ENCODE peak calls at places on chromosomes 6 and 20, in seven cellular contexts. C is CD8-positive, alpha-beta T cell; P is breast epithelium; B is brain microvascular endothelial cell; A is PC-3; N is tibial artery; Z is neural crest cell. Q is an unnamed sample.

GRCh38 chr6:88238065-88238464 is 71.9 kb upstream of the CNR1 start:
- DNase-seq in C (no peak), P (no peak), B (peak; percentile 12), A (peak; percentile 19), N (no peak), Z (no peak), Q (no peak)

GRCh38 chr20:49595811-49596545 is 28.0 kb upstream of the PTGIS start:
- DNase-seq in C (no peak), P (no peak), B (peak; percentile 64), A (no peak), N (peak; percentile 65), Z (no peak), Q (no peak)

GRCh38 chr6:42278131-42278853 is 60.6 kb upstream of the MRPS10 start:
- DNase-seq in C (peak; percentile 75), P (no peak), B (no peak), A (no peak), N (no peak), Z (no peak), Q (no peak)

GRCh38 chr6:19408331-19408730 is 428.8 kb upstream of the ID4 start:
- DNase-seq in C (no peak), P (no peak), B (peak; percentile 34), A (peak; percentile 17), N (no peak), Z (no peak), Q (no peak)

GRCh38 chr6:53794073-53794719 is 609 bp upstream of the LRRC1 start:
- DNase-seq in C (peak; percentile 73), P (peak; percentile 64), B (peak; percentile 69), A (peak; percentile 75), N (peak; percentile 78), Z (peak; percentile 49), Q (no peak)

GRCh38 chr20:53995949-53996348 is 74.4 kb downstream of the BCAS1 start:
- DNase-seq in C (no peak), P (no peak), B (no peak), A (no peak), N (no peak), Z (no peak), Q (no peak)

GRCh38 chr6:159169193-159169555 is at the start of gene FNDC1:
- DNase-seq in C (peak; percentile 23), P (no peak), B (no peak), A (no peak), N (no peak), Z (peak; percentile 65), Q (no peak)

GRCh38 chr6:31652925-31653724 is 664 bp upstream of the BAG6 start:
- DNase-seq in C (peak; percentile 92), P (peak; percentile 83), B (no peak), A (no peak), N (peak; percentile 94), Z (no peak), Q (peak; percentile 39)

GRCh38 chr6:47631248-47632196 is 66.9 kb upstream of the ADGRF4 start:
- DNase-seq in C (no peak), P (no peak), B (peak; percentile 11), A (peak; percentile 92), N (no peak), Z (no peak), Q (no peak)

GRCh38 chr20:61048292-61048691 is 203.8 kb upstream of the CDH4 start:
- DNase-seq in C (no peak), P (no peak), B (no peak), A (no peak), N (no peak), Z (no peak), Q (no peak)

GRCh38 chr6:17562636-17563035 is 37.5 kb upstream of the FAM8A1 start:
- DNase-seq in C (no peak), P (no peak), B (no peak), A (no peak), N (no peak), Z (no peak), Q (no peak)

GRCh38 chr20:20611165-20611564 is 101.3 kb downstream of the RALGAPA2 start:
- DNase-seq in C (no peak), P (no peak), B (no peak), A (no peak), N (no peak), Z (no peak), Q (no peak)

GRCh38 chr6:78629836-78630235 is 237.5 kb upstream of the IRAK1BP1 start:
- DNase-seq in C (no peak), P (no peak), B (no peak), A (no peak), N (no peak), Z (no peak), Q (no peak)

GRCh38 chr6:156955494-156956183 is 178.5 kb downstream of the ARID1B start:
- DNase-seq in C (no peak), P (no peak), B (no peak), A (no peak), N (no peak), Z (no peak), Q (no peak)

GRCh38 chr20:23399568-23400241 is 21.6 kb downstream of the NAPB start:
- DNase-seq in C (no peak), P (no peak), B (peak; percentile 53), A (peak; percentile 15), N (no peak), Z (no peak), Q (no peak)

GRCh38 chr20:57536120-57536708 is 11.3 kb upstream of the CTCFL start:
- DNase-seq in C (no peak), P (no peak), B (no peak), A (no peak), N (no peak), Z (no peak), Q (no peak)

GRCh38 chr20:38260378-38261053 is at the start of gene KIAA1755:
- DNase-seq in C (no peak), P (no peak), B (no peak), A (no peak), N (no peak), Z (peak; percentile 42), Q (no peak)

GRCh38 chr6:152309648-152310047 is 327.5 kb downstream of the SYNE1 start:
- DNase-seq in C (peak; percentile 88), P (no peak), B (no peak), A (peak; percentile 62), N (no peak), Z (no peak), Q (no peak)

GRCh38 chr20:64137598-64138031 is 26.6 kb upstream of the MYT1 start:
- DNase-seq in C (no peak), P (no peak), B (no peak), A (no peak), N (no peak), Z (no peak), Q (peak; percentile 30)

GRCh38 chr6:150684161-150684560 is 84.5 kb downstream of the PLEKHG1 start:
- DNase-seq in C (no peak), P (no peak), B (no peak), A (no peak), N (no peak), Z (no peak), Q (no peak)

GRCh38 chr20:50715694-50716093 is 15.7 kb upstream of the PARD6B start:
- DNase-seq in C (no peak), P (no peak), B (no peak), A (peak; percentile 59), N (no peak), Z (no peak), Q (no peak)
- TF ChIP-seq CTCF in C (no peak), P (no peak), B (no peak), A (no peak), N (no peak), Z (no peak), Q (no peak)

DNA sequence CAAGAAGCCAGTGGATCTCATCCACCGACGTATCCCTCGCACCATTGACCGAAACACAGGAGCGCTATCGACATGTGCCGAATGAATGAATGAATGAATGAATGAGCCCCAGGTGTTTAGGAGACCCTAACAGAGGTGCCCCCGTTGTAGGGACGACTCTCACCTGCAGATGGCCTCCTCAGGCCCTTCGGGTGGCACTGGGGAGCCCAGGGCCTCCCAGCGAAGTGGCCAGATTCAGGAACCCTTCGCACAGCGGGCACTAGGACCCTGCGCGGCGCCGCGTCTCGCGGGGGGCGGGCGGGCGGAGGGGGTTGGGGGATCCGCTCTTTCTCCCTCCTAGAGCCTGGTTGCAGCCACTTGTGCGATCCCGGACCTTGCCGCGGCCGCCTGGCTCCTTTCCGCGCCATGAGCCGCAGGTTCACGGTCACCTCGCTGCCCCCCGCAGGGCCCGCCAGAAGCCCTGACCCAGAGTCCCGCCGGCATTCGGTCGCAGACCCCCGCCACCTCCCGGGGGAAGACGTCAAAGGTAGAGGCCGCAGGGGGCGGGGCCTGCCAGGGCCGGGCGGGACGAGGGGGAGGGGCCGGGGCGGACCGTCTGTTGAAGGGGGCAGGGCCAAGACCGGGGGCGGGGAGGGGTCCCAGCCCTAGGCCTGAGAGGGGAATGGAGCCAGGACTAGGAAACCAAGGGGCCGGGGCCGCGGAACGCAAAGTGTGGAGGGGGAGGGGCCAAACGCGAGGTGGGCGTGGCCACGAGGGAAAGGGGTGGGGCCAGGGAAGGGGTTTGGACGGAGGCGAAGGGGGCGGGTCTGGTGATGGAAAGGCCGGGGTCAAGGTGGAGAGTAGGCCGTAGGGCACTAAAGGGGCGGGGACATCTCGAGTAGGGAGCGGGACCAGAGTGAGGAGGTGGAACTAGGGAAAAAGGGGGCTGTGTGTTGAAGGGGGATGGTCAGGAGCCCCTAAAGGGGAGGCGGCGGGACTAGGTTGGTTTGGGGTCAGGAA is 7.4 kb upstream of the SLC12A5 start:
- DNase-seq in C (peak; percentile 46), P (no peak), B (no peak), A (peak; percentile 61), N (no peak), Z (peak; percentile 87), Q (peak; percentile 39)
- TF ChIP-seq CTCF in C (no peak), P (no peak), B (no peak), A (peak; percentile 38), N (no peak), Z (no peak), Q (no peak)

GRCh38 chr6:89298680-89299450 is 16.2 kb downstream of the GABRR2 start:
- DNase-seq in C (peak; percentile 65), P (no peak), B (peak; percentile 15), A (peak; percentile 89), N (no peak), Z (no peak), Q (no peak)

GRCh38 chr6:89301586-89302194 is 13.4 kb downstream of the GABRR2 start:
- DNase-seq in C (no peak), P (no peak), B (no peak), A (no peak), N (no peak), Z (no peak), Q (no peak)

GRCh38 chr6:89302195-89302770 is 12.8 kb downstream of the GABRR2 start:
- DNase-seq in C (no peak), P (no peak), B (no peak), A (no peak), N (no peak), Z (no peak), Q (no peak)

GRCh38 chr6:89297695-89298351 is 17.3 kb downstream of the GABRR2 start:
- DNase-seq in C (peak; percentile 73), P (no peak), B (peak; percentile 97), A (peak; percentile 94), N (peak; percentile 44), Z (no peak), Q (no peak)

GRCh38 chr6:89299451-89299850 is 15.6 kb downstream of the GABRR2 start:
- DNase-seq in C (no peak), P (no peak), B (no peak), A (peak; percentile 45), N (no peak), Z (no peak), Q (no peak)
- TF ChIP-seq CTCF in C (no peak), P (no peak), B (peak; percentile 44), A (peak; percentile 40), N (no peak), Z (peak; percentile 33), Q (no peak)

DNA sequence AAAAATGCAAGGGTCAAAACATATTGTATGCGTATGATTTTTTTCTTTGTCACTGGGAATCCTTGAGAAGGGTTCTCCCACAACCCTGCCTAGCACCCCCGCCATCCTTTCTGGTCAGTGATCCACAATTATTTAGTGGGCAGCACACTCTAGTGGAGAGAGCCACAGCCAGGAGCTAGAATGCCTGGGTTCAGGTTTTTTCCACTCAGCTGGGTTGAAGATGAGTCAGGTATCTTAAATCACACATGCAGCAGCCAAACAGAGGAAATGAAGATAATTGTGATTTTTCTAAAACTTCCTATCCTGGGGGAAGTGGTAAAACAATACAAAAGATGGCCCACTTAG is 243.1 kb downstream of the PKHD1 start:
- DNase-seq in C (no peak), P (no peak), B (no peak), A (peak; percentile 61), N (no peak), Z (no peak), Q (no peak)
- TF ChIP-seq CTCF in C (no peak), P (peak; percentile 49), B (no peak), A (peak; percentile 80), N (no peak), Z (peak; percentile 61), Q (no peak)

Q was measured in mesothelial cell of epicardium.